ENCODE peak calls at places on chromosomes 11 and 22, in six cellular contexts. One of them, this sample, is unnamed.
A peak's percentile ranks its signal among the peaks of the same experiment; 100 is the strongest.

GRCh38 chr22:27331526-27332281 is 469.9 kb downstream of the MN1 start:
- DNase-seq in neural progenitor cell: peak; percentile 72
- DNase-seq in MM.1S: no peak
- DNase-seq in heart left ventricle: peak; percentile 25
- DNase-seq in AG10803: peak; percentile 77
- DNase-seq in WTC11: peak; percentile 70
- DNase-seq in this sample: peak; percentile 23

GRCh38 chr11:22703561-22703960 is 37.1 kb downstream of the GAS2 start:
- DNase-seq in heart left ventricle: no peak
- DNase-seq in AG10803: no peak
- DNase-seq in neural progenitor cell: no peak
- DNase-seq in WTC11: no peak
- DNase-seq in MM.1S: no peak
- DNase-seq in this sample: no peak

GRCh38 chr11:2462986-2463765 is 18.4 kb downstream of the KCNQ1 start:
- DNase-seq in AG10803: no peak
- DNase-seq in heart left ventricle: peak; percentile 85
- DNase-seq in WTC11: no peak
- DNase-seq in MM.1S: no peak
- DNase-seq in neural progenitor cell: no peak
- DNase-seq in this sample: no peak

GRCh38 chr11:92845390-92846185 is 123.9 kb upstream of the MTNR1B start:
- DNase-seq in MM.1S: no peak
- DNase-seq in neural progenitor cell: no peak
- DNase-seq in heart left ventricle: no peak
- DNase-seq in AG10803: peak; percentile 31
- DNase-seq in WTC11: no peak
- DNase-seq in this sample: no peak

GRCh38 chr22:37165940-37166674 is 16.4 kb upstream of the IL2RB start:
- DNase-seq in MM.1S: no peak
- DNase-seq in WTC11: no peak
- DNase-seq in AG10803: no peak
- DNase-seq in heart left ventricle: no peak
- DNase-seq in neural progenitor cell: no peak
- DNase-seq in this sample: no peak

GRCh38 chr22:37324340-37325023 is 42.2 kb downstream of the CYTH4 start:
- DNase-seq in AG10803: no peak
- DNase-seq in heart left ventricle: no peak
- DNase-seq in neural progenitor cell: peak; percentile 65
- DNase-seq in MM.1S: no peak
- DNase-seq in WTC11: peak; percentile 40
- DNase-seq in this sample: no peak

GRCh38 chr11:117305145-117305544 is 10.9 kb downstream of the BACE1 start:
- DNase-seq in WTC11: no peak
- DNase-seq in MM.1S: no peak
- DNase-seq in neural progenitor cell: no peak
- DNase-seq in heart left ventricle: no peak
- DNase-seq in AG10803: no peak
- DNase-seq in this sample: no peak

GRCh38 chr11:17972987-17973386 is 39.9 kb downstream of the SERGEF start:
- DNase-seq in WTC11: peak; percentile 79
- DNase-seq in neural progenitor cell: peak; percentile 80
- DNase-seq in heart left ventricle: peak; percentile 58
- DNase-seq in AG10803: peak; percentile 92
- DNase-seq in MM.1S: no peak
- DNase-seq in this sample: peak; percentile 40

GRCh38 chr11:26805001-26805400 is 83.1 kb upstream of the SLC5A12 start:
- DNase-seq in neural progenitor cell: no peak
- DNase-seq in heart left ventricle: no peak
- DNase-seq in AG10803: peak; percentile 15
- DNase-seq in MM.1S: no peak
- DNase-seq in WTC11: no peak
- DNase-seq in this sample: no peak

GRCh38 chr11:129374081-129374992 is 1.3 kb upstream of the BARX2 start:
- DNase-seq in MM.1S: peak; percentile 73
- DNase-seq in AG10803: no peak
- DNase-seq in neural progenitor cell: peak; percentile 58
- DNase-seq in heart left ventricle: no peak
- DNase-seq in WTC11: peak; percentile 28
- DNase-seq in this sample: no peak

GRCh38 chr22:38753894-38754246 is 1.9 kb downstream of the SUN2 start:
- DNase-seq in neural progenitor cell: no peak
- DNase-seq in heart left ventricle: no peak
- DNase-seq in WTC11: no peak
- DNase-seq in MM.1S: no peak
- DNase-seq in AG10803: no peak
- DNase-seq in this sample: no peak

GRCh38 chr11:117724104-117724503 is 72.9 kb downstream of the DSCAML1 start:
- DNase-seq in MM.1S: no peak
- DNase-seq in WTC11: no peak
- DNase-seq in AG10803: no peak
- DNase-seq in heart left ventricle: no peak
- DNase-seq in neural progenitor cell: no peak
- DNase-seq in this sample: no peak

GRCh38 chr11:110095554-110095953 is 2.4 kb downstream of the ZC3H12C start:
- DNase-seq in neural progenitor cell: no peak
- DNase-seq in heart left ventricle: no peak
- DNase-seq in AG10803: no peak
- DNase-seq in MM.1S: no peak
- DNase-seq in WTC11: no peak
- DNase-seq in this sample: no peak

GRCh38 chr11:57735655-57736298 is 5.5 kb upstream of the SELENOH start:
- DNase-seq in heart left ventricle: no peak
- DNase-seq in neural progenitor cell: no peak
- DNase-seq in AG10803: no peak
- DNase-seq in MM.1S: peak; percentile 64
- DNase-seq in WTC11: no peak
- DNase-seq in this sample: no peak

GRCh38 chr22:27809226-27809625 is 7.7 kb upstream of the MN1 start:
- DNase-seq in MM.1S: no peak
- DNase-seq in WTC11: no peak
- DNase-seq in neural progenitor cell: no peak
- DNase-seq in heart left ventricle: no peak
- DNase-seq in AG10803: no peak
- DNase-seq in this sample: no peak

GRCh38 chr11:35276396-35276795 is 137.4 kb downstream of the CD44 start:
- DNase-seq in WTC11: no peak
- DNase-seq in AG10803: no peak
- DNase-seq in heart left ventricle: no peak
- DNase-seq in neural progenitor cell: no peak
- DNase-seq in MM.1S: peak; percentile 39
- DNase-seq in this sample: no peak

GRCh38 chr11:613369-613968 is 2.3 kb downstream of the IRF7 start:
- DNase-seq in AG10803: peak; percentile 36
- DNase-seq in heart left ventricle: peak; percentile 75
- DNase-seq in WTC11: peak; percentile 82
- DNase-seq in neural progenitor cell: peak; percentile 92
- DNase-seq in MM.1S: no peak
- DNase-seq in this sample: peak; percentile 57

GRCh38 chr11:96259053-96259837 is 83.8 kb downstream of the MAML2 start:
- DNase-seq in heart left ventricle: no peak
- DNase-seq in neural progenitor cell: no peak
- DNase-seq in MM.1S: no peak
- DNase-seq in WTC11: no peak
- DNase-seq in AG10803: peak; percentile 80
- DNase-seq in this sample: no peak

DNA sequence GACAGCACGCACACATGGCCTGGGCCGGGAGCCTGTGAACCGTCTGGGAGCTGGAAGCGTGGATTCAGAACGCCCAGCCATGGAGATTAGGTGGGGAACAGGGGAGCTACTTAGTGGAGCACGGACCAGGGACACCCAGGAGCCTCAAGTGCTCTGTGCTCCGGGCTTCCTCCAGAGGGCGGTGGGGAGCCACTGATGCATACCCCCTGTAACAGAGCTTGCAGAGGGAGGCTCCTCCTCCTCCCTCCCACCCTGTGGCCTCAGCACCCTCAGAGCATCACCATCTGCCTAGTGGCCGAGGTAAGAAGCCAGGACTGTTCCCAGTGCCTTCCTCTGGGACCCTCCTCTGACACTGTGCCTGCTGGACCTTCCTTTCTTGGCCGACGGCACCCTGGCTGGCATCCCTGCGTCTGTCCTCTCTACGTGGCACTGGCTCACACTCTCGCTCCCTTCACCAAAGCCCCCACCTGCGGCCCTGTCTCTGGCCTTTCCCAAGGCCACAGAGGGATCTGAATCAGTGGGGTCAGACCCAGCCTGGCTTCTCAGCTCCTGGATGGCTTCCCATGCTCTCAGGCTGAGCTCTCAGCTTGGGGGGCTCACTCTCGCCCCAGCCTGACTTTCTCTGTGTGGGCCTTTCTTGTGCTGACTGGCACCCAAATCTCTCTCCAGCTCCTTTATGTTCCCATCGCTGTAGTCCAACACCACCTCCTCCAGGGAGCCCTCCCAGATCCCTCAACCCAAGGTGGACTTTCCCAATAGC is 780.9 kb downstream of the BRD1 start:
- DNase-seq in heart left ventricle: no peak
- DNase-seq in neural progenitor cell: peak; percentile 86
- DNase-seq in WTC11: peak; percentile 90
- DNase-seq in MM.1S: peak; percentile 19
- DNase-seq in AG10803: no peak
- DNase-seq in this sample: peak; percentile 73
- TF ChIP-seq CTCF in heart left ventricle: peak; percentile 45
- TF ChIP-seq CTCF in neural progenitor cell: peak; percentile 76
- TF ChIP-seq CTCF in WTC11: peak; percentile 48
- TF ChIP-seq CTCF in MM.1S: peak; percentile 44
- TF ChIP-seq CTCF in AG10803: no peak
- TF ChIP-seq CTCF in this sample: peak; percentile 71

GRCh38 chr11:112087212-112087611 is 539 bp downstream of the SDHD start:
- DNase-seq in WTC11: no peak
- DNase-seq in neural progenitor cell: peak; percentile 3
- DNase-seq in MM.1S: peak; percentile 11
- DNase-seq in AG10803: no peak
- DNase-seq in heart left ventricle: no peak
- DNase-seq in this sample: no peak

GRCh38 chr11:112086422-112087191 is at the start of the genes SDHD and TIMM8B:
- DNase-seq in heart left ventricle: peak; percentile 96
- DNase-seq in WTC11: peak; percentile 95
- DNase-seq in AG10803: peak; percentile 96
- DNase-seq in MM.1S: peak; percentile 98
- DNase-seq in neural progenitor cell: peak; percentile 99
- DNase-seq in this sample: peak; percentile 95

GRCh38 chr11:112085822-112086421 is 634 bp downstream of the TIMM8B start:
- DNase-seq in heart left ventricle: no peak
- DNase-seq in WTC11: no peak
- DNase-seq in MM.1S: peak; percentile 49
- DNase-seq in neural progenitor cell: no peak
- DNase-seq in AG10803: peak; percentile 18
- DNase-seq in this sample: no peak

DNA sequence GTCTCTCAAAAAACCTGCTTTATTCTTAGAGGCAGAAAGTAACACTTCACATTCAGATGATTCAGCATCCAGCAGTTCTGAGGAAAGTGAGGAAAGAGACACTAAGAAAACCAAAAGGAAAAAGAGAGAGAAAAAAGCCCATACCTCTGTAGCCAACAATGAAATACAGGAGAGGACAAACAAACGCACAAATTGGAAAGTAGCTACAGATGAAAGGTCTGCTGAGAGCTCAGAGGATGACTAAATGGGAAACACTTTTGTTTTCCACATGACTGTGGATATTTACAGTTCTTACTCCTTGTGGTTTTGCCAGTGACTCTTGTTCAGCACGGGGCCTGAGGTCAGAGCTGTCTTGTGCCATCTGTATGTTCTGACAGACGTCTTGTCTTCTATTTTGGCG is 3.8 kb downstream of the TIMM8B start:
- DNase-seq in AG10803: peak; percentile 80
- DNase-seq in MM.1S: no peak
- DNase-seq in neural progenitor cell: no peak
- DNase-seq in WTC11: no peak
- DNase-seq in heart left ventricle: no peak
- DNase-seq in this sample: no peak
- TF ChIP-seq CTCF in AG10803: no peak
- TF ChIP-seq CTCF in MM.1S: no peak
- TF ChIP-seq CTCF in neural progenitor cell: no peak
- TF ChIP-seq CTCF in WTC11: no peak
- TF ChIP-seq CTCF in heart left ventricle: no peak
- TF ChIP-seq CTCF in this sample: no peak

GRCh38 chr11:60834742-60835141 is 7.2 kb upstream of the CCDC86 start:
- DNase-seq in MM.1S: no peak
- DNase-seq in neural progenitor cell: no peak
- DNase-seq in WTC11: no peak
- DNase-seq in AG10803: no peak
- DNase-seq in heart left ventricle: no peak
- DNase-seq in this sample: no peak

GRCh38 chr11:60831501-60832079 is 10.3 kb upstream of the CCDC86 start:
- DNase-seq in neural progenitor cell: no peak
- DNase-seq in AG10803: peak; percentile 78
- DNase-seq in WTC11: no peak
- DNase-seq in MM.1S: no peak
- DNase-seq in heart left ventricle: no peak
- DNase-seq in this sample: no peak

GRCh38 chr11:60830478-60831142 is 11.3 kb upstream of the CCDC86 start:
- DNase-seq in neural progenitor cell: no peak
- DNase-seq in AG10803: no peak
- DNase-seq in MM.1S: no peak
- DNase-seq in WTC11: no peak
- DNase-seq in heart left ventricle: no peak
- DNase-seq in this sample: no peak

GRCh38 chr11:60835472-60835871 is 6.4 kb upstream of the CCDC86 start:
- DNase-seq in heart left ventricle: no peak
- DNase-seq in MM.1S: no peak
- DNase-seq in neural progenitor cell: no peak
- DNase-seq in AG10803: no peak
- DNase-seq in WTC11: no peak
- DNase-seq in this sample: no peak

GRCh38 chr11:60831143-60831500 is 10.8 kb upstream of the CCDC86 start:
- DNase-seq in WTC11: peak; percentile 83
- DNase-seq in AG10803: peak; percentile 68
- DNase-seq in MM.1S: peak; percentile 87
- DNase-seq in heart left ventricle: peak; percentile 85
- DNase-seq in neural progenitor cell: peak; percentile 85
- DNase-seq in this sample: peak; percentile 72
- TF ChIP-seq CTCF in WTC11: peak; percentile 90
- TF ChIP-seq CTCF in AG10803: peak; percentile 96
- TF ChIP-seq CTCF in MM.1S: peak; percentile 96
- TF ChIP-seq CTCF in heart left ventricle: peak; percentile 86
- TF ChIP-seq CTCF in neural progenitor cell: peak; percentile 92
- TF ChIP-seq CTCF in this sample: peak; percentile 98

GRCh38 chr22:31569126-31569525 is 72.8 kb downstream of the SFI1 start:
- DNase-seq in MM.1S: no peak
- DNase-seq in WTC11: no peak
- DNase-seq in neural progenitor cell: no peak
- DNase-seq in heart left ventricle: no peak
- DNase-seq in AG10803: no peak
- DNase-seq in this sample: no peak

GRCh38 chr22:31566484-31566883 is 70.1 kb downstream of the SFI1 start:
- DNase-seq in AG10803: no peak
- DNase-seq in WTC11: no peak
- DNase-seq in heart left ventricle: no peak
- DNase-seq in neural progenitor cell: no peak
- DNase-seq in MM.1S: no peak
- DNase-seq in this sample: no peak

GRCh38 chr22:31567702-31568101 is 71.4 kb downstream of the SFI1 start:
- DNase-seq in heart left ventricle: no peak
- DNase-seq in neural progenitor cell: no peak
- DNase-seq in AG10803: no peak
- DNase-seq in WTC11: no peak
- DNase-seq in MM.1S: no peak
- DNase-seq in this sample: no peak

GRCh38 chr22:31561970-31562369 is 65.6 kb downstream of the SFI1 start:
- DNase-seq in WTC11: no peak
- DNase-seq in MM.1S: no peak
- DNase-seq in neural progenitor cell: no peak
- DNase-seq in AG10803: no peak
- DNase-seq in heart left ventricle: no peak
- DNase-seq in this sample: no peak

GRCh38 chr22:31567196-31567595 is 70.9 kb downstream of the SFI1 start:
- DNase-seq in MM.1S: no peak
- DNase-seq in heart left ventricle: no peak
- DNase-seq in WTC11: no peak
- DNase-seq in AG10803: no peak
- DNase-seq in neural progenitor cell: no peak
- DNase-seq in this sample: no peak
- TF ChIP-seq CTCF in MM.1S: no peak
- TF ChIP-seq CTCF in heart left ventricle: no peak
- TF ChIP-seq CTCF in WTC11: no peak
- TF ChIP-seq CTCF in AG10803: no peak
- TF ChIP-seq CTCF in neural progenitor cell: no peak
- TF ChIP-seq CTCF in this sample: no peak